ENCODE peak calls at places on chromosomes 3 and 15, in four cellular contexts. One of them, this sample, is unnamed.
A peak's percentile ranks its signal among the peaks of the same experiment; 100 is the strongest.

GRCh38 chr3:160810360-160810759 is 54.3 kb downstream of the PPM1L start:
- DNase-seq in ovary: no peak
- DNase-seq in GM12878: no peak
- DNase-seq in naive thymus-derived CD4-positive, alpha-beta T cell: no peak
- DNase-seq in this sample: no peak

GRCh38 chr3:188217681-188218080 is 63.7 kb downstream of the LPP start:
- DNase-seq in ovary: no peak
- DNase-seq in GM12878: no peak
- DNase-seq in naive thymus-derived CD4-positive, alpha-beta T cell: no peak
- DNase-seq in this sample: no peak

GRCh38 chr15:35019401-35020327 is 31.6 kb upstream of the ZNF770 start:
- DNase-seq in ovary: no peak
- DNase-seq in GM12878: no peak
- DNase-seq in naive thymus-derived CD4-positive, alpha-beta T cell: no peak
- DNase-seq in this sample: no peak

GRCh38 chr3:194142156-194142910 is 6.4 kb downstream of the HES1 start:
- DNase-seq in ovary: peak; percentile 72
- DNase-seq in GM12878: no peak
- DNase-seq in naive thymus-derived CD4-positive, alpha-beta T cell: no peak
- DNase-seq in this sample: no peak

GRCh38 chr3:157175678-157176077 is 15.7 kb upstream of the CCNL1 start:
- DNase-seq in ovary: peak; percentile 52
- DNase-seq in GM12878: no peak
- DNase-seq in naive thymus-derived CD4-positive, alpha-beta T cell: peak; percentile 16
- DNase-seq in this sample: no peak

GRCh38 chr15:79702621-79703020 is 194.2 kb downstream of the MTHFS start:
- DNase-seq in ovary: no peak
- DNase-seq in GM12878: no peak
- DNase-seq in naive thymus-derived CD4-positive, alpha-beta T cell: no peak
- DNase-seq in this sample: no peak

GRCh38 chr3:184685646-184686045 is 26.2 kb downstream of the MAGEF1 start:
- DNase-seq in ovary: no peak
- DNase-seq in GM12878: no peak
- DNase-seq in naive thymus-derived CD4-positive, alpha-beta T cell: no peak
- DNase-seq in this sample: no peak

GRCh38 chr3:56254835-56255234 is 213.4 kb downstream of the ERC2 start:
- DNase-seq in ovary: no peak
- DNase-seq in GM12878: no peak
- DNase-seq in naive thymus-derived CD4-positive, alpha-beta T cell: no peak
- DNase-seq in this sample: no peak

GRCh38 chr3:16301490-16301889 is 36.5 kb downstream of the OXNAD1 start:
- DNase-seq in ovary: no peak
- DNase-seq in GM12878: no peak
- DNase-seq in naive thymus-derived CD4-positive, alpha-beta T cell: no peak
- DNase-seq in this sample: no peak

GRCh38 chr3:134014270-134014669 is 15.5 kb downstream of the SLCO2A1 start:
- DNase-seq in ovary: no peak
- DNase-seq in GM12878: no peak
- DNase-seq in naive thymus-derived CD4-positive, alpha-beta T cell: no peak
- DNase-seq in this sample: no peak

GRCh38 chr3:75260-75659 is 121.3 kb upstream of the CHL1 start:
- DNase-seq in ovary: no peak
- DNase-seq in GM12878: no peak
- DNase-seq in naive thymus-derived CD4-positive, alpha-beta T cell: no peak
- DNase-seq in this sample: no peak

GRCh38 chr3:108175352-108175751 is 46.9 kb downstream of the IFT57 start:
- DNase-seq in ovary: no peak
- DNase-seq in GM12878: no peak
- DNase-seq in naive thymus-derived CD4-positive, alpha-beta T cell: no peak
- DNase-seq in this sample: no peak

DNA sequence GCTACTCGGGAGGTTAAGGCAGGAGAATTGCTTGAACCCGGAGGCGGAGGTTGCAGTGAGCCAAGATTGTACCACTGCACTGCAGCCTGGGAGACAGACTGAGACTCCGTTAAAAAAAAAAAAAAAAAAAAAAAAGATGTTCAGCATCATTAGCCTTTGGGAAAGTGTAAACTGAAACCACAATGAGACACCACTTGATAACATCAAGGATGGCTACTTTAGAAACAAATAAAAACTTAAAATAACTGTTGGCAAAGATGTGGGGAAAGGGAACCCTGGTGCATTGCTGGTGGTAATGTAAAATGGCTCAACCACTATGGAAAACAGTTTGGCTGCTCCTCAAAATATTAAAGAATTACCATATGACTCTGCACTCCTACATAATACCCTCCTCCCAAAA is 1.9 kb downstream of the LEO1 start:
- DNase-seq in ovary: no peak
- DNase-seq in GM12878: no peak
- DNase-seq in naive thymus-derived CD4-positive, alpha-beta T cell: no peak
- DNase-seq in this sample: no peak
- H3K4me3 ChIP-seq in ovary: no peak overlapping the region
- H3K4me3 ChIP-seq in GM12878: peak overlapping the region; percentile 82
- H3K4me3 ChIP-seq in naive thymus-derived CD4-positive, alpha-beta T cell: no peak overlapping the region
- H3K4me3 ChIP-seq in this sample: no peak overlapping the region

GRCh38 chr3:33099109-33099645 is 2.2 kb upstream of the GLB1 start:
- DNase-seq in ovary: no peak
- DNase-seq in GM12878: no peak
- DNase-seq in naive thymus-derived CD4-positive, alpha-beta T cell: no peak
- DNase-seq in this sample: no peak
- H3K4me3 ChIP-seq in ovary: no peak overlapping the region
- H3K4me3 ChIP-seq in GM12878: no peak overlapping the region
- H3K4me3 ChIP-seq in naive thymus-derived CD4-positive, alpha-beta T cell: no peak overlapping the region
- H3K4me3 ChIP-seq in this sample: no peak overlapping the region

GRCh38 chr15:54556231-54556630 is 578.0 kb downstream of the UNC13C start:
- DNase-seq in ovary: no peak
- DNase-seq in GM12878: no peak
- DNase-seq in naive thymus-derived CD4-positive, alpha-beta T cell: no peak
- DNase-seq in this sample: no peak
- H3K4me3 ChIP-seq in ovary: no peak overlapping the region
- H3K4me3 ChIP-seq in GM12878: no peak overlapping the region
- H3K4me3 ChIP-seq in naive thymus-derived CD4-positive, alpha-beta T cell: no peak overlapping the region
- H3K4me3 ChIP-seq in this sample: no peak overlapping the region

GRCh38 chr15:70703483-70703882 is 59.9 kb downstream of the UACA start:
- DNase-seq in ovary: no peak
- DNase-seq in GM12878: no peak
- DNase-seq in naive thymus-derived CD4-positive, alpha-beta T cell: no peak
- DNase-seq in this sample: no peak
- H3K4me3 ChIP-seq in ovary: no peak overlapping the region
- H3K4me3 ChIP-seq in GM12878: no peak overlapping the region
- H3K4me3 ChIP-seq in naive thymus-derived CD4-positive, alpha-beta T cell: no peak overlapping the region
- H3K4me3 ChIP-seq in this sample: no peak overlapping the region

GRCh38 chr15:56739964-56740640 is 6.8 kb upstream of the ZNF280D start:
- DNase-seq in ovary: no peak
- DNase-seq in GM12878: no peak
- DNase-seq in naive thymus-derived CD4-positive, alpha-beta T cell: no peak
- DNase-seq in this sample: no peak
- H3K4me3 ChIP-seq in ovary: no peak overlapping the region
- H3K4me3 ChIP-seq in GM12878: no peak overlapping the region
- H3K4me3 ChIP-seq in naive thymus-derived CD4-positive, alpha-beta T cell: no peak overlapping the region
- H3K4me3 ChIP-seq in this sample: no peak overlapping the region

GRCh38 chr3:31918179-31919165 is 62.6 kb downstream of the OSBPL10 start:
- DNase-seq in ovary: no peak
- DNase-seq in GM12878: peak; percentile 7
- DNase-seq in naive thymus-derived CD4-positive, alpha-beta T cell: no peak
- DNase-seq in this sample: peak; percentile 16
- H3K4me3 ChIP-seq in ovary: no peak overlapping the region
- H3K4me3 ChIP-seq in GM12878: no peak overlapping the region
- H3K4me3 ChIP-seq in naive thymus-derived CD4-positive, alpha-beta T cell: no peak overlapping the region
- H3K4me3 ChIP-seq in this sample: no peak overlapping the region

GRCh38 chr15:84818221-84819131 is 1.3 kb downstream of the ALPK3 start:
- DNase-seq in ovary: no peak
- DNase-seq in GM12878: no peak
- DNase-seq in naive thymus-derived CD4-positive, alpha-beta T cell: no peak
- DNase-seq in this sample: no peak
- H3K4me3 ChIP-seq in ovary: no peak overlapping the region
- H3K4me3 ChIP-seq in GM12878: no peak overlapping the region
- H3K4me3 ChIP-seq in naive thymus-derived CD4-positive, alpha-beta T cell: no peak overlapping the region
- H3K4me3 ChIP-seq in this sample: no peak overlapping the region

DNA sequence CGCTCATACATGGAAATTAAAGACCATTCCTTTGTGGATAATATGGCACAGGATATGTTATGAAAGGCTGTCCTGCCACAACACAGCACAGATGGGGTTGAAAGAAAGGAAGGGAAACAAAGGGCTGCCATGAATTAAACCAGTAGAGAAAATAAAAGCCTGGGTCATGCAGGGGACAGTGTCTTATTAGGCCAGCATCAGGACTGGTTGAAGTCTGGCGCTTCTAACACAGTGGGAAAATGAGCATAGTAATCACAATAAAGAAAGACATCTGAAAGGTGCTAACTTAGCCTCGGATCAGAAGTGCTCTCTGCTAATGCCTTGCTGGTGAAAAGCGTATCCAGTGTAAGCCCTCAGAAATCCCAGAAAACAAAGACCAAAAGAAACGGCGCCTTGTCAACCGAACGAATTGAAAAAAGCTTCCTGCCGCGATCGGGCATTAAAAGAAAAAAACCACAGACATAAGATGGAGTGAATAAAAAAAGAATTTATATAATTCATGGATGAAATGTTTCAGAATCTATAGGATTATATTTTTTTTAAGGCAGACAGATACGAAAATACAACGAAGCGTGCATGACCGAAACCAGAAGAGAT is 578 bp upstream of the MKRN3 start:
- DNase-seq in ovary: no peak
- DNase-seq in GM12878: no peak
- DNase-seq in naive thymus-derived CD4-positive, alpha-beta T cell: no peak
- DNase-seq in this sample: no peak
- H3K4me3 ChIP-seq in ovary: no peak overlapping the region
- H3K4me3 ChIP-seq in GM12878: no peak overlapping the region
- H3K4me3 ChIP-seq in naive thymus-derived CD4-positive, alpha-beta T cell: peak overlapping the region; percentile 39
- H3K4me3 ChIP-seq in this sample: no peak overlapping the region